ENCODE peak calls at places on chromosome 7, in five cellular contexts. One of them, this sample, is unnamed.

GRCh38 chr7:7772385-7772784 is 54.0 kb upstream of the RPA3 start:
- DNase-seq in GM12865: peak
- DNase-seq in effector memory CD8-positive, alpha-beta T cell: no peak
- DNase-seq in MM.1S: no peak
- DNase-seq in left cardiac atrium: no peak
- DNase-seq in this sample: no peak

GRCh38 chr7:136947347-136947746 is 78.9 kb downstream of the CHRM2 start:
- DNase-seq in GM12865: no peak
- DNase-seq in effector memory CD8-positive, alpha-beta T cell: no peak
- DNase-seq in MM.1S: no peak
- DNase-seq in left cardiac atrium: no peak
- DNase-seq in this sample: no peak

GRCh38 chr7:91789558-91789957 is 90.9 kb downstream of the MTERF1 start:
- DNase-seq in GM12865: no peak
- DNase-seq in effector memory CD8-positive, alpha-beta T cell: no peak
- DNase-seq in MM.1S: no peak
- DNase-seq in left cardiac atrium: no peak
- DNase-seq in this sample: no peak

GRCh38 chr7:51860305-51860704 is 543.7 kb upstream of the COBL start:
- DNase-seq in GM12865: no peak
- DNase-seq in effector memory CD8-positive, alpha-beta T cell: no peak
- DNase-seq in MM.1S: no peak
- DNase-seq in left cardiac atrium: no peak
- DNase-seq in this sample: no peak

GRCh38 chr7:27046854-27047549 is 48.8 kb downstream of the HOXA1 start:
- DNase-seq in GM12865: no peak
- DNase-seq in effector memory CD8-positive, alpha-beta T cell: no peak
- DNase-seq in MM.1S: no peak
- DNase-seq in left cardiac atrium: no peak
- DNase-seq in this sample: no peak

GRCh38 chr7:100567751-100568175 is 5.9 kb downstream of the SAP25 start:
- DNase-seq in GM12865: peak
- DNase-seq in effector memory CD8-positive, alpha-beta T cell: no peak
- DNase-seq in MM.1S: no peak
- DNase-seq in left cardiac atrium: no peak
- DNase-seq in this sample: no peak

GRCh38 chr7:56033671-56034432 is 17.4 kb downstream of the PSPH start:
- DNase-seq in GM12865: peak
- DNase-seq in effector memory CD8-positive, alpha-beta T cell: peak
- DNase-seq in MM.1S: peak
- DNase-seq in left cardiac atrium: peak
- DNase-seq in this sample: peak

GRCh38 chr7:6273380-6273837 is 985 bp upstream of the CYTH3 start:
- DNase-seq in GM12865: no peak
- DNase-seq in effector memory CD8-positive, alpha-beta T cell: no peak
- DNase-seq in MM.1S: no peak
- DNase-seq in left cardiac atrium: peak
- DNase-seq in this sample: no peak

GRCh38 chr7:86025807-86026206 is 617.9 kb upstream of the GRM3 start:
- DNase-seq in GM12865: no peak
- DNase-seq in effector memory CD8-positive, alpha-beta T cell: no peak
- DNase-seq in MM.1S: no peak
- DNase-seq in left cardiac atrium: no peak
- DNase-seq in this sample: no peak

GRCh38 chr7:112182749-112183148 is 23.4 kb downstream of the DOCK4 start:
- DNase-seq in GM12865: no peak
- DNase-seq in effector memory CD8-positive, alpha-beta T cell: no peak
- DNase-seq in MM.1S: no peak
- DNase-seq in left cardiac atrium: peak
- DNase-seq in this sample: no peak

GRCh38 chr7:12735923-12736322 is 48.5 kb downstream of the ARL4A start:
- DNase-seq in GM12865: no peak
- DNase-seq in effector memory CD8-positive, alpha-beta T cell: no peak
- DNase-seq in MM.1S: no peak
- DNase-seq in left cardiac atrium: no peak
- DNase-seq in this sample: no peak